ENCODE peak calls at places on chromosomes 7 and 10, in four cellular contexts. One of them, this sample, is unnamed.

GRCh38 chr7:46603780-46604725 is 683.0 kb upstream of the IGFBP3 start:
- DNase-seq in transverse colon: peak
- DNase-seq in tibial artery: peak
- DNase-seq in Panc1: no peak
- DNase-seq in this sample: peak

GRCh38 chr10:36880898-36881297 is 244.5 kb upstream of the ANKRD30A start:
- DNase-seq in transverse colon: no peak
- DNase-seq in tibial artery: no peak
- DNase-seq in Panc1: no peak
- DNase-seq in this sample: peak

GRCh38 chr10:89241491-89242339 is 9.9 kb downstream of the LIPA start:
- DNase-seq in transverse colon: no peak
- DNase-seq in tibial artery: no peak
- DNase-seq in Panc1: no peak
- DNase-seq in this sample: no peak

GRCh38 chr10:78148564-78148963 is 114.9 kb downstream of the RPS24 start:
- DNase-seq in transverse colon: no peak
- DNase-seq in tibial artery: no peak
- DNase-seq in Panc1: no peak
- DNase-seq in this sample: no peak

GRCh38 chr7:145082366-145083240 is 246.8 kb upstream of the TPK1 start:
- DNase-seq in transverse colon: no peak
- DNase-seq in tibial artery: no peak
- DNase-seq in Panc1: no peak
- DNase-seq in this sample: no peak

GRCh38 chr10:102752934-102753664 is 9.4 kb downstream of the WBP1L start:
- DNase-seq in transverse colon: no peak
- DNase-seq in tibial artery: no peak
- DNase-seq in Panc1: no peak
- DNase-seq in this sample: peak

GRCh38 chr7:131521651-131522163 is 34.7 kb downstream of the PODXL start:
- DNase-seq in transverse colon: peak
- DNase-seq in tibial artery: peak
- DNase-seq in Panc1: no peak
- DNase-seq in this sample: no peak

GRCh38 chr10:61163403-61163802 is 219.4 kb upstream of the RHOBTB1 start:
- DNase-seq in transverse colon: no peak
- DNase-seq in tibial artery: no peak
- DNase-seq in Panc1: no peak
- DNase-seq in this sample: no peak

DNA sequence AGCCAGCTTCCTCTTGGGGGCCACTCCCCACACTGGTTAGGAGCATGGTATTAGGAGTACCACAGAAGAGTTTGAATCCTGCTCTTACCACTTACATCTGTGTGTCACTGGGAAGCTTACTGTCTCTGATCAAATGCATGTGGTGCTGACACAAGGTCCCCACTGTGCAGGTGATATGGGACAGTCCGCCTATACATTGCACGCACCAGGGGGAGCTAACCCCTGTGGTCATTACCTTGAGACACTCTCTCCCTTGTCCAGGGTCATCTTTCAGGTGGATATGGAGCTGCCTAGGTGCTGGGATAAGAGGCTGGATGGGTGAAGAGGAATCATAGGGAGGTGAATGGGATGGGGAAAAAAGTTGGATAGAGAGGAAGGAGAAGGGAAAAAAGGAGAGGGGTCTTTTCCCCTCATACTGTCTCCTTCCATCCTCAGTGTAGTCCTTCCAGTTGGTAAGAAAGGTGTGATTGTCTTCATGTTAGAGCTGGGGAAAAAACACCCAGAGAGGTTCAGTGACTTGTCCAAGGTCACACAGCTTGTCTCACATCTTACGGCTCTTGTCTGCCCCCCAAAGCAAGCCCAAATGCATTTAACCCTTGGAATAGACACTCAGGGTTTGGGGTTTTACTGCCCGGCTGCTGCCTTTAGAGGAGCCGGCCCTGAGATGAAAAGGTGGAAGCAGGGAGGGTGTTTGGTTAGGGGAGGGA is 125.9 kb downstream of the CDH23 start:
- DNase-seq in transverse colon: no peak
- DNase-seq in tibial artery: no peak
- DNase-seq in Panc1: no peak
- DNase-seq in this sample: no peak
- TF ChIP-seq CTCF in transverse colon: no peak
- TF ChIP-seq CTCF in tibial artery: no peak
- TF ChIP-seq CTCF in Panc1: no peak
- TF ChIP-seq CTCF in this sample: no peak

GRCh38 chr7:16661924-16662323 is 15.9 kb downstream of the BZW2 start:
- DNase-seq in transverse colon: no peak
- DNase-seq in tibial artery: no peak
- DNase-seq in Panc1: no peak
- DNase-seq in this sample: no peak
- H3K27ac ChIP-seq in transverse colon: no peak
- H3K27ac ChIP-seq in tibial artery: peak
- H3K27ac ChIP-seq in Panc1: no peak
- H3K27ac ChIP-seq in this sample: peak

DNA sequence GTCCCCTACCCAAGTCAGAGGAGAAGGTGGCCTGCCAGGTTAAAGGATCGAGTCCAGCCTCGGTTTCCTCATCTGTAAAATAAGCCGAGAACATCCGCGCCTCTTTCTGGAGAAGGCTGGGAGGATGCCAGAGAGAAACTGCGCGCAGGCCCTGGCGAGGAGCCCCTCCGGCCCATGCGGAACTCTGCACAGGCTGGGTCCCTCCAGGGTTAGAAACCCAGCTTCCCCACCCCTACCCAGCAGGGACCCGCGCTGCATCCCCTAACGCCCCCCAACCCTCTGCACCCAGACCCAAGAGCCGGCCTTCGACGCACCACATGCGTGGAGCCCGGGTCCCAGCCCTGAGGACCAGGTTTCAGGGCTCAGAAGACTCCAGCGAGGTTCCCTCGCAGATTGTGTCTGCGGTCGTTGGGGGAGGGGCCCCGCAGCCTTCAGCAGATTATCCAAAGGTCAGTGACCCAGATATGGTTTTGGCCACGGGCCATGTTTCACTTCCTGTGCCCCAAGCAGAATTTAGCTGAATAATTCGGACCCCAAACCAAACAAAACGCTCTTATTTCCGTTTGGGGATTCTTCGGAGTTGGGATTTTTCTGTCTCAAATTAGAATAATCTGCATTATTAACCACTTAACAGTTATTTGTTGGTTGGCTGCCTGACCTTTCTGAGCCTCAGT is 167.8 kb downstream of the UBE2H start:
- DNase-seq in transverse colon: peak
- DNase-seq in tibial artery: no peak
- DNase-seq in Panc1: no peak
- DNase-seq in this sample: no peak
- H3K4me3 ChIP-seq in transverse colon: no peak
- H3K4me3 ChIP-seq in tibial artery: no peak
- H3K4me3 ChIP-seq in Panc1: no peak
- H3K4me3 ChIP-seq in this sample: no peak

GRCh38 chr7:157004050-157004838 is 6.2 kb downstream of the MNX1 start:
- DNase-seq in transverse colon: no peak
- DNase-seq in tibial artery: peak
- DNase-seq in Panc1: no peak
- DNase-seq in this sample: peak
- TF ChIP-seq CTCF in transverse colon: no peak
- TF ChIP-seq CTCF in tibial artery: no peak
- TF ChIP-seq CTCF in Panc1: no peak
- TF ChIP-seq CTCF in this sample: no peak

DNA sequence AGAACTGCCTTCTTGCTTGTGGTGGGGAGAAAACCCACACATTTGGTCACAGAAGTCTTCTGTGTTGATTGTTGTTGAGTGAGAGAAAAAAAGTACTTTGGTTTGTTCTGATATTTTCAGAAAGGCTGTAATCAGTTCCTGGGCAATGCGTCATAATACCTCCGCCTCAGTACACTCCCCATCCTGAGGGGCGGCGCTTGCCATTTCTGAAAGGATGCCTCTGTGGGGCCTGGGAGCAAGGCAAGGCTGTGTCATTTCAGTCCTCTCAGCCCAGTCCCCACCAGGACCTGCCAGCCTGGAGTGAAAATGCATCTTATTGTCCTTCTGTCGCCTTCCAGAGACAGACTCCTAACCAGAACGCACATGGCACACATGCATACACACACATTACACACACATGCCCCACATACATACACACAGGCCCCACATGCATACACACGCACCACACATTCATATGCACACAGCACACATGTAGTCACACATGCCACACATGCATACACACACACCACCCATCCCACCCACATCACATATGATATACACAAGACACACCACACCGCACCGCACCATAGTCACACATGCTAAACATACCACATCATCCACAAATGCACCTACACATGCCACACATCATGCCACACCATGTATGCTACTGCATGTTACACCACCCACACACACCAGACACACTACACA is 90.0 kb downstream of the CXCL12 start:
- DNase-seq in transverse colon: no peak
- DNase-seq in tibial artery: no peak
- DNase-seq in Panc1: no peak
- DNase-seq in this sample: no peak
- H3K27ac ChIP-seq in transverse colon: peak
- H3K27ac ChIP-seq in tibial artery: peak
- H3K27ac ChIP-seq in Panc1: no peak
- H3K27ac ChIP-seq in this sample: no peak

DNA sequence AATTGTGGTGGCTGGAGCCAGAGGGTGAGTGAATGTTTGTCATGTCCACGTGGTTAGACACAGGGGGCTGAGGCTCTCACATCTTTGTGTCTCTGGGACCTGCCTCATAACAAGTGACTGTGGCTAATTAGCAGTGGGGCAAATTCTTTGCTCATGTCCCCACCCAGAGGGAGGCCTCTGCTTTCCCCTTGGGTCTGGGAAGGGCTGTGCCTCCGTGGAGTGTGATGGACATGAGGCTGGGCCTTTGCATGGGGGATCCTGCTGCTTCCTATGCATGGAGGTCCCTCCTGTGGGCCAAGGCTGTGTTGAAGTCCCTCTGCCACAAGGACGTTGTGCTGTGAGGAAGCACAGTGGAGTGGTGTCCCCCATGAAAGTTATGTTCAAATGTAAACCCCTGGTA is 327.4 kb upstream of the SHH start:
- DNase-seq in transverse colon: no peak
- DNase-seq in tibial artery: no peak
- DNase-seq in Panc1: no peak
- DNase-seq in this sample: no peak
- H3K4me3 ChIP-seq in transverse colon: no peak
- H3K4me3 ChIP-seq in tibial artery: no peak
- H3K4me3 ChIP-seq in Panc1: no peak
- H3K4me3 ChIP-seq in this sample: no peak